ENCODE peak calls at places on chromosomes 12 and 14, in four cellular contexts. W is OCI-LY7, C is upper lobe of right lung, J is gastrocnemius medialis. T is an unnamed sample. For H3K36me3, the result is how much of the 10 kb centered on the place peaks cover.

GRCh38 chr12:24560867-24561266 is 388.0 kb downstream of the BCAT1 start:
- DNase-seq in W (no peak), C (no peak), J (no peak), T (no peak)

GRCh38 chr12:55694651-55695050 is 13.1 kb downstream of the ITGA7 start:
- DNase-seq in J (peak), C (peak), W (no peak), T (no peak)

GRCh38 chr14:101835166-101835557 is 73.7 kb downstream of the PPP2R5C start:
- DNase-seq in J (no peak), C (no peak), W (no peak), T (peak)

GRCh38 chr12:56029666-56030293 is 8.9 kb downstream of the IKZF4 start:
- DNase-seq in J (no peak), C (no peak), W (peak), T (peak)

GRCh38 chr12:130013771-130014484 is 110.1 kb upstream of the TMEM132D start:
- DNase-seq in C (peak), W (peak), J (no peak), T (peak)

GRCh38 chr14:68574906-68575305 is 218.0 kb downstream of the ZFP36L1 start:
- DNase-seq in C (no peak), W (no peak), J (no peak), T (no peak)

GRCh38 chr14:46048127-46048526 is 603.5 kb downstream of the RPL10L start:
- DNase-seq in W (peak), C (no peak), J (no peak), T (peak)

GRCh38 chr14:52268191-52269061 is 928 bp downstream of the PTGDR start:
- DNase-seq in J (no peak), W (no peak), C (no peak), T (no peak)

GRCh38 chr12:2273288-2273687 is 220.5 kb downstream of the CACNA1C start:
- DNase-seq in W (no peak), C (no peak), J (no peak), T (no peak)
- TF ChIP-seq CTCF in W (no peak), C (no peak), J (no peak), T (no peak)

GRCh38 chr12:68686595-68687521 is at the start of gene NUP107:
- DNase-seq in J (peak), W (peak), C (peak), T (peak)

GRCh38 chr12:68686262-68686594 is 550 bp upstream of the NUP107 start:
- DNase-seq in C (no peak), J (no peak), W (no peak), T (peak)
- H3K4me3 ChIP-seq in C (peak), J (peak), W (peak), T (peak)

GRCh38 chr14:23091294-23092225 is 3.4 kb downstream of the ACIN1 start:
- DNase-seq in W (no peak), J (no peak), C (no peak), T (no peak)

GRCh38 chr14:23085458-23085857 is 9.5 kb downstream of the ACIN1 start:
- DNase-seq in J (no peak), C (no peak), W (no peak), T (no peak)

GRCh38 chr14:23089498-23090253 is 5.3 kb downstream of the ACIN1 start:
- DNase-seq in C (no peak), W (no peak), J (no peak), T (no peak)

GRCh38 chr14:23090254-23090636 is 4.7 kb downstream of the ACIN1 start:
- DNase-seq in W (no peak), C (no peak), J (no peak), T (no peak)

DNA sequence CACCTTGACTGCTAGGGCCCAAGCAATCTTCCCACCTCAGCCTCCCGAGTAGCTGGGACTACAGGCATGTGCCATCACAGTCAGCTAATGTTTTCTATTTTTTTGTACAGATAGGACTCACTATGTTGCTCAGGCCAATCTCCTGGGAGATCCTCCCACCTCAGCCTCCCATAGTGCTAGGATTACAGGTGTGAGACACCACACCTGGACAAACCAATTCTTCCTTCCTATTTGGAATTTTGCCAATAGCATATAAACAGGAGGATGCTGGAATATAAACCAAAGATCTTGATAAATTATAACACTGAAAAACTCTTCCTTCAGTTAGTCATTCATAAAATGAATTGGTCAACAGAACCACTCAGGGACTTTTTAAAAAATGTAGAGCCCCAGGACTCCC is 8.4 kb downstream of the ACIN1 start:
- DNase-seq in W (no peak), C (no peak), J (no peak), T (no peak)
- H3K36me3 ChIP-seq in W (half or more), C (half or more), J (under half), T (under half)

GRCh38 chr14:22886500-22887259 is 3.7 kb downstream of the REM2 start:
- DNase-seq in J (no peak), C (peak), W (peak), T (peak)
- TF ChIP-seq CTCF in J (no peak), C (peak), W (peak), T (peak)

GRCh38 chr12:69470189-69471094 is at the start of gene FRS2:
- DNase-seq in C (peak), J (peak), W (peak), T (peak)

GRCh38 chr12:69466867-69467266 is 3.3 kb upstream of the FRS2 start:
- DNase-seq in J (no peak), C (no peak), W (peak), T (no peak)

GRCh38 chr12:69467400-69467799 is 2.8 kb upstream of the FRS2 start:
- DNase-seq in C (no peak), W (peak), J (no peak), T (no peak)

GRCh38 chr12:69469854-69470188 is 367 bp upstream of the FRS2 start:
- DNase-seq in C (no peak), W (no peak), J (no peak), T (no peak)

DNA sequence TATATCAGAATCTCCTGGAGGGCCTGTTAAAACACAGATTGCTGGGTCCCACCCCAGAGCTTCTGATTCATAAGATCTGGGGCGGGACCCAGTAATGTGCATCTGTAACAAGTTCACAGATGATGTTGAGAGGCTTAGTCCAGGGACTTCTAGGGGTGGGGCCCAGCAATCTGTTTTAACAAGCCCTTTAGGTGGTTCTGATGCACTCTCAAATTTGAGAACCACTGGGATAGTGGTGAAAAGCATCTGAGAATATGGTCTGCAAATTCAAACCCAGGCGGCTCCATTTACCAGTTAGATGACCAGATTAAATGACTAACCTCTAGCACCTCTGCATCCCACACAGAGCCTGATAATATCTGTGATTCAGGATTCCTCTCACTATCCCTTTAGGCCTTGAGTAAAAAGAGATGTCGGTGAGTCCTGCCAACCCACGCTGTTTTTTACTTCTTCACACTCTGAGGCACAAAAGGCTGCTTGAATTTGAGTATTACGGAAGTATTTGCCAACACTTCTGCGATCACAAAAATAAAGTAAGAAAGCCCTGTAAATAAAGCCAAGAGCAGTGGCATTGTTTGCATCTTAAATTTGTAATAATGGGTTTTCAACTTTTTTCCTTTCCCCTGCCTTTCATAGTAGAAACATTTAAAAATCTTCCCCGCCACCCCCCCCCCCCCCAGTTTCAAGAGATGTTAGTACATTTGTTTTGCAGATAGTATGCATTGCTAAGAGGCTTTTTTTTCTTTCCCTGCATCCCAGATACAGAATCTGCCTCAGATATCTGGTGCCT is 1.8 kb upstream of the FRS2 start:
- DNase-seq in J (no peak), W (peak), C (no peak), T (peak)
- H3K4me3 ChIP-seq in J (no peak), W (no peak), C (no peak), T (no peak)

DNA sequence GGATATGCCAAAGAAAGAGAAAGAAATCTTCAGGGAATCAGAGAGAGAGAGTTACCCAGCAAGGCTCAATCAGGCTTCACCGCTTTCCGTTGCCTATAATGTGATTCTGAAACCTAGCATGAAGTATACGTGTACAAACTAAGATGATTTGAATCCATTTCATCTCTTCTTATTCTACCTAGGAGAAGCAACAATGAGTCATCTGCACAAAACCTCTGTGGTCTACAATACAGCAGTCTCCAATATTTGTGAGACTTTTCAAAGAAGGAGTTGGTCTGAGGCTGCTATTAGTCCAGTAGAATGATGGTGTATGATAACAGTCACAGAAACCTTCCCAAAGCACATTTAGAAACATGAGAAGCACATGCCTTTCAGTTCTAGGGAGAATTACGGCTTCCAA is 141.9 kb downstream of the C12orf42 start:
- DNase-seq in J (no peak), W (no peak), C (no peak), T (no peak)
- H3K36me3 ChIP-seq in J (under half), W (under half), C (under half), T (under half)

DNA sequence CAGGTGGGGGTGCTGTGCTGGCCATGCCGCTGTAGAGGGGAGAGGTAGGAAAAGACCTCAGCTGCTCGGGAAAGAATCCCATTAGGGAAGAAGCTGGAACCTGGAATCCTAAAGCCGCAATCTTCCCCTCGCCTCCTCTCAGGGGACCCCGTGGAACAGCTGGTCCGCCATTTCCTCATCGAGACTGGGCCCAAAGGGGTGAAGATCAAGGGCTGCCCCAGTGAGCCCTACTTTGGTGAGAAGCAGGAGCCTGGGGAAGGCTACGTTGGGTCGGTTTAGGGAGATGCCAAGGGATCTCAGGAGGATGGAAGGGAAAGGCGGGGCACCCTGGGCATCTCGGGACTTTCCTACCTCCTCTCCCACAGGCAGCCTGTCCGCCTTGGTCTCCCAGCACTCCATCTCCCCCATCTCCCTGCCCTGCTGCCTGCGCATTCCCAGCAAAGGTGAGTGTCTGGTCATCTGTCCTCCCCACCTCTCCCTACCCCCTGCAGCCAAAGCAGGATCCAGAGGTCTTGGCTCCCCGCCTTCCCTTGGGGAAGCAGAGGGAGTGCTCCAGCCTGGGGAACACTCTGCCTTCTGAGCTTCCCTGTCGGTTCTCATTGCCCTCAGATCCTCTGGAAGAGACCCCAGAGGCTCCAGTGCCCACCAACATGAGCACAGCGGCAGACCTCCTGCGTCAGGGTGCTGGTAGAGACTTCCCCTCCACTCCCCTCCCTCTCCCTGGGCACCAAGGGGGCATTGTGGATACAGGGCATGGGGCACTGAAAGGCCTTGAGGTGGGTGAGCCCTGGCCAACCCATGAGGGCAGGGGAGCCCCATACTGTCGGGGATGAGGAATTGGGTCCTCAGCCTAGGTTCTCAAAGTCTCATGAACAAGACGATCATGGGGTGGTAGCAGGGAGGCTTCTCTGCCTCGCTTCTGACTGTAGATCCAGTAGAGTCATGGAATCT is 12.4 kb downstream of the TNS2 start:
- DNase-seq in J (peak), C (peak), W (no peak), T (no peak)
- TF ChIP-seq CTCF in J (no peak), C (no peak), W (peak), T (no peak)

GRCh38 chr14:94113490-94113889 is 3.0 kb downstream of the IFI27 start:
- DNase-seq in W (no peak), C (no peak), J (no peak), T (peak)
- H3K4me3 ChIP-seq in W (no peak), C (peak), J (peak), T (no peak)